ENCODE peak calls at places on chromosomes 16 and 17, in nine cellular contexts. C, D, Y, B, A, Z, S, M and I are unnamed samples. For H3K27me3, the result is how much of the 10 kb centered on the place peaks cover.

GRCh38 chr17:66094727-66095126 is 97.2 kb downstream of the CEP112 start:
- DNase-seq in C (no peak), D (no peak), Y (no peak), B (no peak), A (no peak), Z (no peak), S (no peak), M (no peak), I (no peak)

GRCh38 chr16:77304134-77304533 is 104.9 kb downstream of the SYCE1L start:
- DNase-seq in C (no peak), D (no peak), Y (no peak), B (no peak), A (no peak), Z (no peak), S (no peak), M (no peak), I (no peak)

GRCh38 chr17:3534881-3535252 is 22.7 kb downstream of the TRPV3 start:
- DNase-seq in C (no peak), D (no peak), Y (no peak), B (no peak), A (peak), Z (peak), S (no peak), M (peak), I (no peak)

GRCh38 chr16:71421911-71422310 is 19.9 kb downstream of the TLE7 start:
- DNase-seq in C (peak), D (peak), Y (no peak), B (no peak), A (no peak), Z (peak), S (no peak), M (no peak), I (no peak)

GRCh38 chr16:10878328-10878643 is 1.3 kb downstream of the CIITA start:
- DNase-seq in C (no peak), D (no peak), Y (no peak), B (no peak), A (no peak), Z (no peak), S (no peak), M (no peak), I (no peak)

GRCh38 chr17:59371426-59372099 is 40.1 kb downstream of the YPEL2 start:
- DNase-seq in C (no peak), D (no peak), Y (no peak), B (no peak), A (peak), Z (no peak), S (peak), M (no peak), I (no peak)

GRCh38 chr16:20114356-20114755 is 40.7 kb upstream of the GPR139 start:
- DNase-seq in C (no peak), D (no peak), Y (no peak), B (no peak), A (no peak), Z (peak), S (no peak), M (peak), I (peak)

GRCh38 chr16:87074635-87075318 is 242.4 kb downstream of the C16orf95 start:
- DNase-seq in C (no peak), D (no peak), Y (no peak), B (no peak), A (no peak), Z (no peak), S (no peak), M (no peak), I (no peak)

GRCh38 chr17:50872710-50873424 is 6.7 kb upstream of the TOB1 start:
- DNase-seq in C (no peak), D (peak), Y (no peak), B (peak), A (peak), Z (peak), S (no peak), M (no peak), I (peak)

GRCh38 chr17:42317256-42317966 is 29.1 kb downstream of the STAT5A start:
- DNase-seq in C (no peak), D (no peak), Y (no peak), B (no peak), A (no peak), Z (no peak), S (no peak), M (no peak), I (no peak)

GRCh38 chr17:34926661-34927060 is 34.6 kb downstream of the CCT6B start:
- DNase-seq in C (no peak), D (no peak), Y (no peak), B (no peak), A (no peak), Z (no peak), S (no peak), M (no peak), I (no peak)

GRCh38 chr17:885971-886571 is 93.5 kb downstream of the NXN start:
- DNase-seq in C (no peak), D (no peak), Y (no peak), B (no peak), A (peak), Z (no peak), S (no peak), M (no peak), I (peak)

GRCh38 chr17:13393841-13394710 is 207.7 kb downstream of the HS3ST3A1 start:
- DNase-seq in C (no peak), D (no peak), Y (no peak), B (no peak), A (no peak), Z (peak), S (no peak), M (no peak), I (no peak)

GRCh38 chr17:42407289-42407836 is 15.7 kb downstream of the CAVIN1 start:
- DNase-seq in C (peak), D (peak), Y (peak), B (peak), A (peak), Z (peak), S (peak), M (peak), I (peak)

GRCh38 chr17:13931752-13932477 is 137.4 kb upstream of the COX10 start:
- DNase-seq in C (peak), D (no peak), Y (no peak), B (no peak), A (peak), Z (peak), S (no peak), M (no peak), I (peak)

GRCh38 chr17:8314797-8315739 is 5.0 kb downstream of the ARHGEF15 start:
- DNase-seq in C (no peak), D (no peak), Y (no peak), B (no peak), A (no peak), Z (no peak), S (no peak), M (no peak), I (no peak)

GRCh38 chr16:3490911-3491629 is 4.2 kb downstream of the C16orf90 start:
- DNase-seq in C (no peak), D (peak), Y (no peak), B (no peak), A (no peak), Z (no peak), S (no peak), M (no peak), I (no peak)

GRCh38 chr17:181213-182163 is at the start of gene DOC2B:
- DNase-seq in C (peak), D (peak), Y (no peak), B (no peak), A (peak), Z (peak), S (no peak), M (no peak), I (peak)

DNA sequence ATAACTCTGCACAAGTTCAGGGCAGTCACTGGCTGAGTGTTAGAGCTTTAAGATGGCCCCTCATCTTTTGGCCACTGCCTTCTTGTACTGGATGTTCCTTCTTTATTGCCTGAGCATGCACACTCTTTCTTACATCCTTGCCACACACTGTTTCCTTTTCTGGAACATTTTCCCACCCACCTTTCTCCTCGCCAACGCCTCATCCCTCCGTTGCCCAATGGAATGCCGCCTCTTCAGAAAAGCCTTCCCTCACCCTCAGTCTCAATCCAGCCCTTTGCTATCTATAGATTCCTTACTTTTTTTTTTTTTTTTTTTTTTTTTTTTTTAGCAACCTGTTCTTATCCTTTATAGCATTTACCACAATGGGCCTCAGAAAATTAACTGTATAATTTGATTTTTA is 47.9 kb upstream of the RBFOX1 start:
- DNase-seq in C (no peak), D (no peak), Y (no peak), B (no peak), A (no peak), Z (no peak), S (no peak), M (no peak), I (no peak)
- H3K4me3 ChIP-seq in C (no peak), D (no peak), Y (no peak), B (no peak), A (no peak), Z (no peak), S (no peak), M (no peak), I (no peak)

GRCh38 chr17:79385962-79386563 is 224.8 kb downstream of the RBFOX3 start:
- DNase-seq in C (no peak), D (no peak), Y (no peak), B (no peak), A (no peak), Z (no peak), S (no peak), M (no peak), I (no peak)

GRCh38 chr17:79387783-79388182 is 223.1 kb downstream of the RBFOX3 start:
- DNase-seq in C (no peak), D (no peak), Y (no peak), B (no peak), A (no peak), Z (no peak), S (no peak), M (no peak), I (no peak)

GRCh38 chr17:79389896-79390295 is 221.0 kb downstream of the RBFOX3 start:
- DNase-seq in C (no peak), D (no peak), Y (no peak), B (no peak), A (no peak), Z (no peak), S (no peak), M (no peak), I (no peak)

GRCh38 chr17:79391376-79391775 is 219.5 kb downstream of the RBFOX3 start:
- DNase-seq in C (no peak), D (no peak), Y (no peak), B (no peak), A (no peak), Z (no peak), S (no peak), M (no peak), I (no peak)

GRCh38 chr17:79388556-79389295 is 222.1 kb downstream of the RBFOX3 start:
- DNase-seq in C (peak), D (peak), Y (no peak), B (no peak), A (peak), Z (peak), S (no peak), M (peak), I (peak)
- H3K27me3 ChIP-seq in C (half or more), D (half or more), Y (under half), B (under half), A (under half), Z (under half), S (under half), M (under half), I (half or more)

GRCh38 chr16:26214694-26215093 is 522.9 kb downstream of the HS3ST4 start:
- DNase-seq in C (no peak), D (no peak), Y (no peak), B (no peak), A (no peak), Z (no peak), S (no peak), M (no peak), I (no peak)
- H3K4me3 ChIP-seq in C (no peak), D (no peak), Y (no peak), B (no peak), A (no peak), Z (no peak), S (no peak), M (no peak), I (no peak)

DNA sequence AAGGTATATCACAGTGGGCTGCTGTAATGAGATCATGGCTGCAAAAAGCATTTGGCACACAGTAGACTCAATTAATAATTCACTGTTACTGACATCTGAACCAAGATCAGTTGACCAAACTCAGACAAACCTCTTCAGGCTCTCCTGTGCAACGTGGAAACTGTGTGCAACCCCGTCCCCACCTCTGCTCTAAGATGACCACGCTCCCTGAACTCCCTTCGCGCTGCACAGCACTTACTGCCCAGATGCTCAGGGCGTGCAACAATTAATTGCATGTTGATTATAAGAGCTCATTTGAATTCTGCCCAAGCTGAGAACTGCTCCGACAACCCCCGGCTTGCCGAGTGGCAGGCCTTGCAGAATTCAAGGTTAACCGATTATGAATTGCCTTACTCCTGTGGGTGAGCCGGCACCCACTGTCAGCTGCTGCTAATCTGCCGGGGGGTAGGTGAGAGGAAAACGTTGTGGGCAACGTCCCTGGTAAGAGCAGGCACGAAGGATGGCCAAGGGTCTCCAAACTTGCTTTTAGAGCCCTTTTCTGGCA is 1.3 kb upstream of the GSG1L start:
- DNase-seq in C (no peak), D (no peak), Y (no peak), B (no peak), A (no peak), Z (no peak), S (no peak), M (no peak), I (no peak)
- H3K27me3 ChIP-seq in C (under half), D (half or more), Y (under half), B (under half), A (under half), Z (under half), S (under half), M (under half), I (under half)